ENCODE peak calls at places on chromosomes 11 and 22, in nine cellular contexts. O, D, E, X, U, Y, W, Q and P are unnamed samples.

GRCh38 chr11:57354699-57355098 is 16.5 kb downstream of the P2RX3 start:
- DNase-seq in O (no peak), D (no peak), E (no peak), X (no peak), U (no peak), Y (no peak), W (no peak), Q (no peak), P (no peak)

GRCh38 chr11:103537904-103538502 is 428.8 kb downstream of the DYNC2H1 start:
- DNase-seq in O (peak), D (no peak), E (peak), X (no peak), U (no peak), Y (no peak), W (peak), Q (no peak), P (no peak)

GRCh38 chr11:75351541-75352416 is at the start of gene ARRB1:
- DNase-seq in O (peak), D (no peak), E (peak), X (peak), U (peak), Y (peak), W (peak), Q (no peak), P (peak)

GRCh38 chr22:37022483-37023337 is 3.2 kb downstream of the MPST start:
- DNase-seq in O (no peak), D (no peak), E (no peak), X (no peak), U (no peak), Y (no peak), W (no peak), Q (no peak), P (no peak)

GRCh38 chr11:76209956-76210885 is 3.9 kb upstream of the WNT11 start:
- DNase-seq in O (peak), D (no peak), E (peak), X (peak), U (no peak), Y (no peak), W (peak), Q (peak), P (no peak)

GRCh38 chr11:112289588-112290461 is 29.2 kb upstream of the PLET1 start:
- DNase-seq in O (peak), D (peak), E (peak), X (peak), U (peak), Y (peak), W (peak), Q (no peak), P (peak)

GRCh38 chr22:44396727-44397722 is 84.3 kb upstream of the SHISAL1 start:
- DNase-seq in O (no peak), D (peak), E (no peak), X (no peak), U (no peak), Y (no peak), W (no peak), Q (no peak), P (no peak)

GRCh38 chr22:26471522-26471921 is 12.1 kb downstream of the HPS4 start:
- DNase-seq in O (peak), D (no peak), E (no peak), X (no peak), U (no peak), Y (no peak), W (peak), Q (peak), P (no peak)

GRCh38 chr22:28788601-28789000 is 11.8 kb downstream of the XBP1 start:
- DNase-seq in O (no peak), D (no peak), E (no peak), X (no peak), U (no peak), Y (no peak), W (no peak), Q (no peak), P (no peak)

GRCh38 chr11:112610494-112610893 is 349.8 kb upstream of the PLET1 start:
- DNase-seq in O (no peak), D (no peak), E (no peak), X (no peak), U (no peak), Y (no peak), W (peak), Q (no peak), P (no peak)

GRCh38 chr11:73453562-73453961 is 77.4 kb downstream of the RELT start:
- DNase-seq in O (peak), D (no peak), E (no peak), X (no peak), U (no peak), Y (no peak), W (peak), Q (no peak), P (no peak)

GRCh38 chr11:2270322-2271076 is at the start of gene ASCL2:
- DNase-seq in O (no peak), D (peak), E (peak), X (peak), U (no peak), Y (no peak), W (no peak), Q (no peak), P (peak)

GRCh38 chr22:32920032-32920628 is 118.6 kb downstream of the TIMP3 start:
- DNase-seq in O (peak), D (no peak), E (no peak), X (no peak), U (no peak), Y (no peak), W (peak), Q (no peak), P (no peak)

GRCh38 chr22:37972527-37972926 is 11.8 kb downstream of the SOX10 start:
- DNase-seq in O (no peak), D (no peak), E (no peak), X (no peak), U (no peak), Y (no peak), W (no peak), Q (no peak), P (no peak)

GRCh38 chr22:25153961-25154685 is 45.5 kb upstream of the CRYBB3 start:
- DNase-seq in O (peak), D (no peak), E (no peak), X (no peak), U (no peak), Y (no peak), W (peak), Q (no peak), P (no peak)

GRCh38 chr11:120900642-120901041 is 123.3 kb upstream of the TBCEL start:
- DNase-seq in O (no peak), D (no peak), E (no peak), X (no peak), U (no peak), Y (no peak), W (no peak), Q (no peak), P (no peak)